ENCODE peak calls at places on chromosome X, in six cellular contexts. C is kidney; G is CD4-positive, alpha-beta memory T cell; M is RWPE1; W is Peyer's patch; V is cardiac muscle cell. U is an unnamed sample.

GRCh38 chrX:64152857-64153256 is 52.7 kb downstream of the AMER1 start:
- DNase-seq in C (no peak), G (no peak), M (no peak), W (no peak), V (no peak), U (no peak)

GRCh38 chrX:71623105-71623450 is 4.8 kb upstream of the CXCR3 start:
- DNase-seq in C (no peak), G (no peak), M (no peak), W (no peak), V (no peak), U (no peak)

GRCh38 chrX:1453951-1454785 is 1.5 kb upstream of the ASMTL start:
- DNase-seq in C (peak), G (peak), M (peak), W (peak), V (peak), U (peak)

GRCh38 chrX:123186796-123187195 is 2.7 kb downstream of the GRIA3 start:
- DNase-seq in C (no peak), G (no peak), M (no peak), W (no peak), V (no peak), U (no peak)

GRCh38 chrX:3713225-3713936 is at the start of gene PRKX:
- DNase-seq in C (peak), G (peak), M (peak), W (peak), V (peak), U (peak)

GRCh38 chrX:29348288-29348687 is 761.0 kb downstream of the IL1RAPL1 start:
- DNase-seq in C (no peak), G (no peak), M (no peak), W (no peak), V (no peak), U (no peak)

GRCh38 chrX:67570839-67571238 is 27.0 kb downstream of the AR start:
- DNase-seq in C (no peak), G (no peak), M (no peak), W (no peak), V (no peak), U (no peak)

GRCh38 chrX:65723706-65724105 is 56.3 kb downstream of the MSN start:
- DNase-seq in C (no peak), G (peak), M (no peak), W (no peak), V (peak), U (no peak)

GRCh38 chrX:22090181-22090580 is 58.1 kb downstream of the PHEX start:
- DNase-seq in C (no peak), G (no peak), M (no peak), W (no peak), V (peak), U (no peak)

GRCh38 chrX:56785442-56785841 is 56.4 kb downstream of the NBDY start:
- DNase-seq in C (peak), G (no peak), M (no peak), W (peak), V (no peak), U (no peak)

GRCh38 chrX:38262715-38263620 is 42.3 kb upstream of the SRPX start:
- DNase-seq in C (no peak), G (no peak), M (no peak), W (no peak), V (peak), U (no peak)

GRCh38 chrX:38260231-38260630 is 39.6 kb upstream of the SRPX start:
- DNase-seq in C (no peak), G (no peak), M (peak), W (no peak), V (no peak), U (no peak)

GRCh38 chrX:118346258-118347094 is 570 bp downstream of the WDR44 start:
- DNase-seq in C (peak), G (peak), M (peak), W (no peak), V (no peak), U (peak)

GRCh38 chrX:96721398-96721797 is 36.8 kb downstream of the DIAPH2 start:
- DNase-seq in C (no peak), G (no peak), M (no peak), W (no peak), V (no peak), U (no peak)

GRCh38 chrX:22338740-22339139 is 66.0 kb downstream of the CBLL2 start:
- DNase-seq in C (no peak), G (no peak), M (no peak), W (no peak), V (no peak), U (no peak)

GRCh38 chrX:153927686-153927935 is 1.5 kb upstream of the ARHGAP4 start:
- DNase-seq in C (no peak), G (no peak), M (no peak), W (no peak), V (no peak), U (no peak)

GRCh38 chrX:118508690-118509089 is 13.1 kb downstream of the DOCK11 start:
- DNase-seq in C (no peak), G (no peak), M (no peak), W (no peak), V (peak), U (peak)

GRCh38 chrX:150897371-150898319 is 823 bp downstream of the CD99L2 start:
- DNase-seq in C (no peak), G (peak), M (peak), W (no peak), V (peak), U (peak)

GRCh38 chrX:41607264-41607832 is 81.4 kb upstream of the GPR34 start:
- DNase-seq in C (no peak), G (no peak), M (no peak), W (no peak), V (no peak), U (no peak)

GRCh38 chrX:26466387-26466786 is 250.4 kb downstream of the MAGEB5 start:
- DNase-seq in C (no peak), G (no peak), M (no peak), W (no peak), V (no peak), U (no peak)

GRCh38 chrX:75335127-75335458 is 61.2 kb downstream of the UPRT start:
- DNase-seq in C (no peak), G (no peak), M (no peak), W (no peak), V (no peak), U (no peak)

GRCh38 chrX:85992811-85993229 is 54.5 kb downstream of the CHM start:
- DNase-seq in C (no peak), G (no peak), M (peak), W (no peak), V (peak), U (no peak)

GRCh38 chrX:40403757-40404156 is 177.0 kb upstream of the ATP6AP2 start:
- DNase-seq in C (no peak), G (no peak), M (no peak), W (no peak), V (no peak), U (no peak)

GRCh38 chrX:128691872-128692271 is 639.7 kb upstream of the ACTRT1 start:
- DNase-seq in C (no peak), G (no peak), M (no peak), W (no peak), V (no peak), U (no peak)

GRCh38 chrX:54496517-54496852 is 451 bp upstream of the FGD1 start:
- DNase-seq in C (no peak), G (no peak), M (no peak), W (no peak), V (no peak), U (no peak)

GRCh38 chrX:54494166-54494969 is 1.7 kb downstream of the FGD1 start:
- DNase-seq in C (no peak), G (no peak), M (no peak), W (no peak), V (peak), U (no peak)

GRCh38 chrX:54495814-54496516 is at the start of gene FGD1:
- DNase-seq in C (peak), G (no peak), M (peak), W (peak), V (peak), U (peak)

GRCh38 chrX:54494970-54495813 is 842 bp downstream of the FGD1 start:
- DNase-seq in C (peak), G (no peak), M (peak), W (no peak), V (peak), U (peak)

DNA sequence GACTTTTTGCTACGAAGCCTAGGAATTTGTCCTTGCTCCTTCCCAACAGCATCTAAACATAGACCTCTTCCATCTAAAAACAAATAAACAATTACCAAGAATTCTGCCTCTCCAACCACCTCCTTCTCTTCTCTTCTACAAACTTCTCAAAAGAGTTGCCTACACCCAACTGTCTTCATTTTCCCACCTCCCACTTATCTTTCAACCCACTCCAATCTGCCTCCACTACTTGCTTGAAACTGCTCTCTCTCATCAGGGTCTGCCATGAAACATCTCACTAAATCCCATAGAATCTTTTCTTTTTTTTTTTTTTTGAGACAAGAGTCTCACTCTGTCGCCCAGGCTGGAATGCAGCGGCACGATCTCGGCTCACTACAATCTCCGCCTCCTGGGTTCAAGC is 902 bp upstream of the FGD1 start:
- DNase-seq in C (no peak), G (no peak), M (no peak), W (no peak), V (no peak), U (no peak)
- H3K27ac ChIP-seq in C (no peak), G (no peak), M (no peak), W (no peak), V (no peak), U (no peak)

DNA sequence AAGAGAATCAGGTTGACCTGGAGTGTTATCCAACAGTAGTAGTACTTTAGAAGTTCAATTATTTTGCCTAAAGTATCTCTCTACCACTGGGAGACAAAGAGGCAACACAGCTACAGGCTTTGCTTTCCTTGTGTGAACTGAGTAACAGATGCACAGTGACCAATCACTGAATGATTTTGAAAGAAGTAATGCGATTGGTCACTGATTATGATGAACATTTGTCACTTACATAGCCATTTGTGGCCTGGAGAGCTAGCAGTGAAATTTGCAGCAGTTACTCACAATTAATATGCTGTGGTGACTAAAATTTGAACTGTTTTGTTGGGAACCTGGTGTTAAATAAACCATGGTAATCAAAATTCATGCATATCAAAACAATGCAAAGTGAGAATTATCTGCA is 508.7 kb upstream of the DIPK2B start:
- DNase-seq in C (no peak), G (no peak), M (no peak), W (no peak), V (no peak), U (no peak)
- H3K27ac ChIP-seq in C (no peak), G (no peak), M (no peak), W (no peak), V (no peak), U (no peak)

DNA sequence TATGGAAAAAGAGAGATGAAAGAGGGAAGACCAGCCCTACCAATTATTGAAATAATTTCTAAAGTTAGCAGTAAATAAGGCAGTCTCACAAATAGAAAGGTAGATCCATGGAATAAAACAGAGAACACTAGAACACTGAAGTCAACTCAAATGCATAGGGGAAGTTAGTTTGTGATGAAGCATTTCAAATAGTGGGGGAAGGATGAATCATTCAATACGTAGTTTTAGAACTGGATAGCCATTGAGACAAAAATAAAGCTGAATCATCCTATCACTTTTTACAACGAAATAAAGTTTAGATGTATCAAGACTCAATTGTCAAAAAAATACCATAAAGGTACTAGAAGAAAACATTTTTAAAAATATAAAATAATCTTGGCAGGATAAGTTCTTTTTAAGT is 143.2 kb upstream of the DGKK start:
- DNase-seq in C (no peak), G (no peak), M (no peak), W (no peak), V (no peak), U (no peak)
- H3K27ac ChIP-seq in C (no peak), G (no peak), M (no peak), W (no peak), V (no peak), U (no peak)

GRCh38 chrX:77493677-77494553 is 46.7 kb downstream of the FGF16 start:
- DNase-seq in C (no peak), G (no peak), M (no peak), W (no peak), V (peak), U (no peak)
- H3K27ac ChIP-seq in C (no peak), G (no peak), M (no peak), W (no peak), V (no peak), U (no peak)

GRCh38 chrX:20670611-20671010 is 403.9 kb upstream of the RPS6KA3 start:
- DNase-seq in C (no peak), G (no peak), M (no peak), W (no peak), V (no peak), U (no peak)

GRCh38 chrX:20664774-20665173 is 398.1 kb upstream of the RPS6KA3 start:
- DNase-seq in C (no peak), G (no peak), M (no peak), W (no peak), V (no peak), U (no peak)

GRCh38 chrX:20665441-20665840 is 398.7 kb upstream of the RPS6KA3 start:
- DNase-seq in C (no peak), G (no peak), M (no peak), W (no peak), V (no peak), U (no peak)

GRCh38 chrX:20666316-20666715 is 399.6 kb upstream of the RPS6KA3 start:
- DNase-seq in C (no peak), G (no peak), M (no peak), W (no peak), V (no peak), U (no peak)

GRCh38 chrX:20668550-20668949 is 401.8 kb upstream of the RPS6KA3 start:
- DNase-seq in C (no peak), G (no peak), M (no peak), W (no peak), V (no peak), U (no peak)
- H3K27ac ChIP-seq in C (no peak), G (no peak), M (no peak), W (no peak), V (no peak), U (no peak)

GRCh38 chrX:101260435-101260834 is 30.7 kb downstream of the TAF7L start:
- DNase-seq in C (no peak), G (no peak), M (peak), W (no peak), V (peak), U (no peak)
- H3K27ac ChIP-seq in C (no peak), G (no peak), M (no peak), W (no peak), V (no peak), U (no peak)

GRCh38 chrX:133923548-133923947 is 61.8 kb downstream of the GPC3 start:
- DNase-seq in C (no peak), G (no peak), M (no peak), W (no peak), V (no peak), U (no peak)
- H3K27ac ChIP-seq in C (no peak), G (no peak), M (no peak), W (no peak), V (peak), U (no peak)

DNA sequence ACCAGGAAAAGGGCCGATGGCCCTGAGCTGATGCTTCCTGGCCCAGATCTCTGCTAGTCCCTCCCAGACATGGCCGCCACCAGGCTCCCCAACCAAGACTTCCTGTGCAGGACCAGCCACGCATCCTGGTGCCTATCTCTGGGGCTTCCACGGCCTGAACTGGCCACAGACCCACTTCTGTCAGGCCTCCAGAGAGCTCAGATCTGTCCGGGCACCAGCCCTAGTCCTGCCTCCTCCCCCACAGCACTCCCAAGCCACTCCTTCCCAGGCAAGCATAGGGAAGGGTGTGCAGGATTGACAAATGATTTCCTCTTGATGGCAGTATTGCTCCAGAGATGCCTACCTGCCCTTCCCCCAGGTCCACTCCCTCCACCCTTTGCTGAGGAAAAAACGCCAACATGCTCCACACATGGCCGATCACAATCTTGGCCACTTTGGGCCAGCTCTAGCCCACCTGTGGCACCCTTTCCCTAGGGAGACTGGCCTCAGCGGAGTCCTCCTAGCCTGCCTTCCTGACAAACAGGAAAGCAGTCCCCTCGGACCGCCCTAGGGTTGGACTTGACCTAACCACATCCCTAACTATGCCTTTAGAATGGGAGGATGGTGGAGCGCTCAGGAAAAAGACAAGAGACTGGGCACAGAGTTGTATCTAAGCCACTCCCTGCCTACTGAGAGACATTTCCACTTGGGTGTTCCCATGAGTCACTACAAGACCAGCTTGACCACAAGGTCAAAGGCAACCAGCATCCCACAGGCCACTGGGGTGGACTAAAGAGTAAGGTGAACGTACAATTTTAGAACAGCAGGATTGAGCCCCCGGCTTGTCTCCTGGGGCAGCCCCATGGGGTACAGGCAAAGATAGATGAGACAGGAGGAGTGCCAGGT is 277.5 kb upstream of the AGTR2 start:
- DNase-seq in C (peak), G (no peak), M (no peak), W (peak), V (peak), U (peak)
- H3K27ac ChIP-seq in C (no peak), G (no peak), M (no peak), W (peak), V (no peak), U (peak)

DNA sequence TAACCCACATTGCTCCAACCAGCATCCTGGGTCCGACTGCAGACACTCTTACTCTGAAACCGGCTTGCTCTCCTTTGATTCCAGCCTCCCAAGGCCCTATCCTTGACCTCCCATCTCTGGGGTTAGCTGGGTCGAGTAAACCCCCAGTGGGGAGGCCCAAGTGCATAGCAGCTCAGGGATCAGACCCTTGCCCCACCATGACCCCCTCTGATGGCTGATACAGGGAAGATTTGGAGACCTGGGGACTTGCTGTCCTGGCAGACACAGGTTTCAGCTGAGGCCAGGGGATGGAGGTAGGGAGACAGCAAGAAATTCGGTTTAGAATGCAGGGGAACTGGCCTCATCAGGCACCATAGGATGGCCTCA is 23.6 kb upstream of the CDKL5 start:
- DNase-seq in C (no peak), G (no peak), M (no peak), W (no peak), V (no peak), U (no peak)
- H3K27ac ChIP-seq in C (no peak), G (no peak), M (no peak), W (no peak), V (no peak), U (no peak)

GRCh38 chrX:10198254-10198653 is 41.5 kb downstream of the CLCN4 start:
- DNase-seq in C (no peak), G (no peak), M (no peak), W (no peak), V (peak), U (no peak)

GRCh38 chrX:10195947-10196346 is 39.2 kb downstream of the CLCN4 start:
- DNase-seq in C (no peak), G (no peak), M (no peak), W (no peak), V (no peak), U (no peak)

GRCh38 chrX:10195425-10195824 is 38.6 kb downstream of the CLCN4 start:
- DNase-seq in C (no peak), G (no peak), M (no peak), W (no peak), V (no peak), U (no peak)

GRCh38 chrX:10197597-10198210 is 40.9 kb downstream of the CLCN4 start:
- DNase-seq in C (no peak), G (no peak), M (no peak), W (no peak), V (peak), U (no peak)

DNA sequence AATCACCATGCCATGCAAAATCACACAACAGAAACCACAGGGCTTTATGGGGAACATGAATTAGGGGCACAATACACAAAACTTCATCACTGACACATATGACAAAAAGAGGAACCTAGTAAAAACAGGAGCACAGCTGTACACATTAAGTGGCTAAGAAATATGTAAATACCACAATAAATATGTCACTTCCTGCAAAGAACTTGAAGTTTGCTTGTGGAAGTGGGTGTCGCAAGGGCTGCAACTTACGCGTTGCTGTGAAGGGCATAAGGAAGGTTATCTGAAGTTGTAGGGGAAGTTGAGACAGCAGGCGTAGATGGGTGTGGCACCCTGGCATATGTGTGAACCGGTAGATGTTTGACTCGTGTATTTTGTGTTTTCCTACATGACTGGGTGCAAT is 42.4 kb downstream of the CLCN4 start:
- DNase-seq in C (no peak), G (no peak), M (no peak), W (no peak), V (peak), U (peak)
- H3K27ac ChIP-seq in C (no peak), G (no peak), M (no peak), W (no peak), V (no peak), U (no peak)

U was measured in psoas muscle.